ENCODE peak calls at places on chromosome 9, in eight cellular contexts. F is HFF-Myc, M is neural crest cell, Y is endothelial cell, P is RWPE1, J is colonic mucosa, A is left ventricle myocardium inferior, Z is cardiac fibroblast. V is an unnamed sample.

GRCh38 chr9:124779368-124780059 is 2.6 kb downstream of the OLFML2A start:
- DNase-seq in Y (no peak), P (peak; percentile 94), M (no peak), A (no peak), F (peak; percentile 92), J (no peak), Z (peak; percentile 90), V (peak; percentile 92)

GRCh38 chr9:131530930-131531832 is at the start of gene UCK1:
- DNase-seq in Z (peak; percentile 79), P (peak; percentile 100), Y (peak; percentile 79), M (peak; percentile 72), F (peak; percentile 12), A (peak; percentile 81), J (peak; percentile 71), V (peak; percentile 77)

GRCh38 chr9:129143031-129143441 is 31.8 kb downstream of the PTPA start:
- DNase-seq in F (peak; percentile 85), J (peak; percentile 91), Z (peak; percentile 96), A (peak; percentile 91), P (peak; percentile 95), Y (peak; percentile 89), M (peak; percentile 83), V (peak; percentile 93)

GRCh38 chr9:91905958-91906585 is 44.0 kb downstream of the ROR2 start:
- DNase-seq in Y (no peak), Z (no peak), P (peak; percentile 19), A (peak; percentile 28), M (no peak), F (no peak), J (no peak), V (no peak)

GRCh38 chr9:122332083-122332482 is 38.7 kb upstream of the PTGS1 start:
- DNase-seq in Y (peak; percentile 51), P (no peak), F (no peak), J (no peak), A (no peak), M (no peak), Z (no peak), V (no peak)

GRCh38 chr9:4678679-4679267 is 596 bp upstream of the CDC37L1 start:
- DNase-seq in M (no peak), F (no peak), Y (peak; percentile 22), Z (peak; percentile 62), P (no peak), J (no peak), A (no peak), V (peak; percentile 18)

GRCh38 chr9:127131871-127132270 is 9.4 kb upstream of the ANGPTL2 start:
- DNase-seq in A (no peak), P (peak; percentile 74), M (no peak), F (no peak), Y (no peak), Z (peak; percentile 86), J (no peak), V (peak; percentile 88)

GRCh38 chr9:124329996-124330714 is 72.4 kb downstream of the NEK6 start:
- DNase-seq in M (no peak), F (no peak), J (no peak), Y (no peak), Z (no peak), A (no peak), P (no peak), V (no peak)

GRCh38 chr9:124863371-124863831 is 1.5 kb downstream of the ARPC5L start:
- DNase-seq in Z (no peak), A (no peak), J (no peak), Y (no peak), M (no peak), F (no peak), P (peak; percentile 94), V (no peak)

GRCh38 chr9:1018121-1018520 is 32.0 kb upstream of the DMRT2 start:
- DNase-seq in A (no peak), Z (peak; percentile 9), J (peak; percentile 40), P (peak; percentile 7), F (no peak), M (no peak), Y (peak; percentile 58), V (peak; percentile 25)

GRCh38 chr9:100220936-100221335 is 121.9 kb downstream of the INVS start:
- DNase-seq in J (no peak), Y (no peak), Z (no peak), F (no peak), A (no peak), P (no peak), M (no peak), V (no peak)

GRCh38 chr9:112366591-112366990 is 13.3 kb upstream of the HSDL2 start:
- DNase-seq in Z (peak; percentile 7), J (no peak), P (no peak), Y (no peak), A (no peak), M (no peak), F (no peak), V (no peak)

GRCh38 chr9:93906182-93906880 is 48.8 kb downstream of the BARX1 start:
- DNase-seq in P (no peak), M (no peak), A (no peak), Y (no peak), J (no peak), F (no peak), Z (no peak), V (no peak)

DNA sequence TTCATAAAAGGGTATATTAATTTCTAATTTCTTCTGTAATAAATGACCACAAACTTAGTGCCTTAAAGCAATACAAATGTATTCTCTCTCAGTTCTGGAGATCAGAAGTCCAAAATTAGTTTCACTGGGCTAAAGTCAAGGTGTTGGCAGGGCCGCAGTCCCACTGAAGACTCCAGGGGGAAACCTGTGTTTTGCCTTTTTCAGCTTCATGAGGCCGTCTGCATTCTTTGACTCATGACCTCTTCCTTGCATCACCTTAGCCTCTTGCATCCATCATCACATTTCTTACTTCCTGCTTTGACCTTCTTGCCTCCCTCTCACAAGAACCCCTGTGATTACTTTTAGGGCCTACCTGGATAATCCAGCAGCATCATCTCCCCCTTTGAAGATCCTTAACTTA is 42.0 kb upstream of the ALDH1B1 start:
- DNase-seq in Y (no peak), M (no peak), P (no peak), F (no peak), J (no peak), A (no peak), Z (no peak), V (no peak)
- TF ChIP-seq CTCF in Y (no peak), M (no peak), P (no peak), F (no peak), J (no peak), A (no peak), Z (no peak), V (no peak)

GRCh38 chr9:132757031-132757430 is 86.8 kb downstream of the GTF3C4 start:
- DNase-seq in Y (no peak), Z (no peak), A (no peak), M (no peak), J (no peak), P (no peak), F (no peak), V (no peak)

GRCh38 chr9:132763574-132763973 is 93.3 kb downstream of the GTF3C4 start:
- DNase-seq in Z (no peak), F (no peak), M (no peak), J (peak; percentile 1), Y (no peak), A (no peak), P (no peak), V (no peak)

GRCh38 chr9:132761602-132762001 is 91.3 kb downstream of the GTF3C4 start:
- DNase-seq in J (no peak), Z (no peak), M (no peak), Y (no peak), A (no peak), F (no peak), P (no peak), V (no peak)

GRCh38 chr9:132760057-132760456 is 89.8 kb downstream of the GTF3C4 start:
- DNase-seq in J (no peak), F (no peak), M (no peak), P (no peak), Z (no peak), Y (no peak), A (no peak), V (no peak)

DNA sequence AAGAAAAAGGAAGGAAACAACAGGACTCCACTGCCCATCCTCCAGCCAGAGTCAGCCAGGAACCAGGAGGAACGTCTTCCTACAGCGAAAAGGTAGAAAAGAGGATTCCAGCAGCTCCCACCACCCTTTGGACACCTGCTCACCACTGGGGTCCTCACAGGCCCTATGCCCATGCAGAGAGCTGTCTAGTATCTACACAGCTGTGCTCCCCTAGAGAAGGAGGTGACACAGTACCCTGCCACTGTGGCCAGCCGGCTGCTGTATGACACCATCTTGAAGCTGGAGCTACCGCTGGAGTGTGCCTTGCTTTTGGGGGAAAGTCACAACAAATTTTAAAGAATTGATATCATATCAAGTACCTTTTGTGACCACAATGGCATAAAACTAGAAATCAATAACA is 92.6 kb downstream of the GTF3C4 start:
- DNase-seq in A (no peak), Z (no peak), F (no peak), P (no peak), J (peak; percentile 4), M (no peak), Y (no peak), V (no peak)
- TF ChIP-seq CTCF in A (no peak), Z (no peak), F (no peak), P (no peak), J (no peak), M (no peak), Y (no peak), V (no peak)

GRCh38 chr9:69812068-69813000 is 8.3 kb upstream of the CFAP95 start:
- DNase-seq in Y (no peak), A (no peak), J (no peak), P (no peak), M (no peak), F (no peak), Z (no peak), V (no peak)

GRCh38 chr9:69806642-69807041 is 14.0 kb upstream of the CFAP95 start:
- DNase-seq in P (no peak), J (peak; percentile 58), Z (no peak), Y (no peak), F (no peak), M (no peak), A (no peak), V (no peak)

GRCh38 chr9:69811329-69811989 is 9.2 kb upstream of the CFAP95 start:
- DNase-seq in P (no peak), Y (no peak), M (no peak), Z (no peak), F (no peak), J (no peak), A (no peak), V (no peak)

GRCh38 chr9:69805962-69806633 is 14.5 kb upstream of the CFAP95 start:
- DNase-seq in J (peak; percentile 43), Z (no peak), M (no peak), Y (no peak), F (no peak), A (peak; percentile 22), P (no peak), V (no peak)

DNA sequence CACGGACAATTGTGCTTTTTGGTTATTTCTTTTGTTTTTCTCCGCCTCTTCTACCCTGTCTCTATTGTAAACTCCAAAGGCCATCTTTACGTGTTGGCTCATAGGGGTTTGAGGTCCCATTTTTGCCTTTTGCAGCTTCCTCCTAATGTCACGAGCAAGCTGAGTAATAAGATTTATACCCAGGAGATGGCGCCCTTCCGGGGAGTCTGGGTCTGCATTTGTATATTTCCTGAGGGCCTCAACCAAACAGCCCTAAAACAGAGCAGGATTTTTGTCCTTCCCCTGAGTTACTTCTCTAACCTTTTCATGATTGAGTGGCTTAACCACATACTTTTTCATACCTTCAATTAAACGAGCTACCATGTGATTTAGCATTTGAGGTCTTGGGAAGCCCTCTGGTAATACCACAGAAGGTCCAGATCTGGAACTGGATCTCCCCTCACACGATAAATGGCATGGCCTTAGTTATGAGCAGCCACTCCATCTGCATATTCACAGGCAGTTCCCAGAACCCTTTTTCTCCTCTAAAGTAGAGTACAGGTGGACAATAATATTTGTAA is 11.2 kb upstream of the CFAP95 start:
- DNase-seq in F (no peak), Y (peak; percentile 42), Z (peak; percentile 63), M (no peak), A (no peak), P (no peak), J (no peak), V (peak; percentile 16)
- TF ChIP-seq CTCF in F (peak; percentile 47), Y (peak; percentile 49), Z (peak; percentile 53), M (peak; percentile 33), A (no peak), P (no peak), J (no peak), V (peak; percentile 47)

GRCh38 chr9:109198736-109199384 is 31.8 kb upstream of the FRRS1L start:
- DNase-seq in Z (no peak), M (no peak), Y (no peak), A (no peak), F (no peak), P (no peak), J (no peak), V (no peak)
- TF ChIP-seq CTCF in Z (no peak), M (no peak), Y (no peak), A (no peak), F (peak; percentile 15), P (no peak), J (no peak), V (no peak)